ENCODE peak calls at places on chromosomes 13 and 19, in ten cellular contexts. One of them, this sample, is unnamed.

GRCh38 chr19:38264486-38265212 is at the start of gene SPINT2:
- DNase-seq in heart left ventricle: no peak
- DNase-seq in right lobe of liver: no peak
- DNase-seq in stomach: no peak
- DNase-seq in IMR-90: no peak
- DNase-seq in HepG2: no peak
- DNase-seq in tibial nerve: no peak
- DNase-seq in breast epithelium: peak; percentile 95
- DNase-seq in Peyer's patch: no peak
- DNase-seq in K562: no peak
- DNase-seq in this sample: peak; percentile 83

GRCh38 chr19:52566588-52566987 is 3.5 kb upstream of the ZNF701 start:
- DNase-seq in heart left ventricle: no peak
- DNase-seq in right lobe of liver: no peak
- DNase-seq in stomach: no peak
- DNase-seq in IMR-90: peak; percentile 84
- DNase-seq in HepG2: no peak
- DNase-seq in tibial nerve: no peak
- DNase-seq in breast epithelium: no peak
- DNase-seq in Peyer's patch: no peak
- DNase-seq in K562: peak; percentile 34
- DNase-seq in this sample: no peak

GRCh38 chr13:46622013-46622917 is 69.3 kb downstream of the LRCH1 start:
- DNase-seq in heart left ventricle: no peak
- DNase-seq in right lobe of liver: no peak
- DNase-seq in stomach: no peak
- DNase-seq in IMR-90: no peak
- DNase-seq in HepG2: peak; percentile 10
- DNase-seq in tibial nerve: no peak
- DNase-seq in breast epithelium: no peak
- DNase-seq in Peyer's patch: no peak
- DNase-seq in K562: no peak
- DNase-seq in this sample: no peak

GRCh38 chr13:56457535-56458200 is 683.0 kb upstream of the PRR20A start:
- DNase-seq in heart left ventricle: no peak
- DNase-seq in right lobe of liver: no peak
- DNase-seq in stomach: no peak
- DNase-seq in IMR-90: no peak
- DNase-seq in HepG2: no peak
- DNase-seq in tibial nerve: no peak
- DNase-seq in breast epithelium: no peak
- DNase-seq in Peyer's patch: no peak
- DNase-seq in K562: no peak
- DNase-seq in this sample: no peak

GRCh38 chr13:40116008-40116407 is 460.5 kb downstream of the COG6 start:
- DNase-seq in heart left ventricle: peak; percentile 69
- DNase-seq in right lobe of liver: peak; percentile 32
- DNase-seq in stomach: peak; percentile 70
- DNase-seq in IMR-90: peak; percentile 40
- DNase-seq in HepG2: peak; percentile 73
- DNase-seq in tibial nerve: no peak
- DNase-seq in breast epithelium: no peak
- DNase-seq in Peyer's patch: peak; percentile 88
- DNase-seq in K562: peak; percentile 61
- DNase-seq in this sample: peak; percentile 8

GRCh38 chr13:75661443-75661842 is 25.3 kb downstream of the LMO7 start:
- DNase-seq in heart left ventricle: no peak
- DNase-seq in right lobe of liver: no peak
- DNase-seq in stomach: no peak
- DNase-seq in IMR-90: no peak
- DNase-seq in HepG2: no peak
- DNase-seq in tibial nerve: no peak
- DNase-seq in breast epithelium: no peak
- DNase-seq in Peyer's patch: no peak
- DNase-seq in K562: no peak
- DNase-seq in this sample: no peak

GRCh38 chr13:48252176-48252575 is 19.2 kb downstream of the ITM2B start:
- DNase-seq in heart left ventricle: no peak
- DNase-seq in right lobe of liver: no peak
- DNase-seq in stomach: no peak
- DNase-seq in IMR-90: no peak
- DNase-seq in HepG2: no peak
- DNase-seq in tibial nerve: no peak
- DNase-seq in breast epithelium: no peak
- DNase-seq in Peyer's patch: no peak
- DNase-seq in K562: no peak
- DNase-seq in this sample: no peak

GRCh38 chr19:35213678-35214632 is 14.6 kb downstream of the FAM187B start:
- DNase-seq in heart left ventricle: peak; percentile 82
- DNase-seq in right lobe of liver: peak; percentile 52
- DNase-seq in stomach: peak; percentile 80
- DNase-seq in IMR-90: peak; percentile 64
- DNase-seq in HepG2: no peak
- DNase-seq in tibial nerve: peak; percentile 33
- DNase-seq in breast epithelium: peak; percentile 55
- DNase-seq in Peyer's patch: peak; percentile 94
- DNase-seq in K562: peak; percentile 50
- DNase-seq in this sample: no peak

DNA sequence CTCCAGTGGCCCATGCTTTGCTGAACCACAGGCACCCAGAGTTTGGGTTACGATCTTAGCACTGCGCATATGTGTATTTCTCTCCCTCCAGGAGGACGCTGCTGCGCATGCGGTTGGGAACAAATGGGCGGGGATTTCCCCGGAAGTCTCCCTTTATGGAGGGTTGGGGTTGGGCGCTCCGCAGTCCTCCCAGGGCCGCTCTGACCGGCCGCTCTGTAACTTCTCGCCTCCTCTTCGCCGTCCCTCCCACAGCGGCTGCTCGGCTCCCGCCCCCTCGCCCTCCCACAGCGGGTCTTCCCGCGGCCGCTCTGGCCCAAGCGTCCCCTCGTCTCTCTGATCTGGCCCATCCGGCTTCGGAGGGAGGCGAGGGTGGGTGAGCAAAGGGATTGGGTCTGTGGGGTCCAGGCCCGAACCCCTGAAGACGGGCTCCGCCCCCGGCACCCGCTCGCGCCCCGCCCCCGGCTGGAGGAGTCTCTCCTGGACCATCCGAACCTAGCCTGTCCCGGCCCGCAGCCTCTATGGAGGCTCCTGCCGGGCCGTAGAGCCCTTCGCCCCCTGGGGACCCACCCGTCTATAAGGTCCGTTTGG is at the start of gene MEGF8:
- DNase-seq in heart left ventricle: peak; percentile 98
- DNase-seq in right lobe of liver: peak; percentile 96
- DNase-seq in stomach: peak; percentile 98
- DNase-seq in IMR-90: peak; percentile 99
- DNase-seq in HepG2: peak; percentile 97
- DNase-seq in tibial nerve: peak; percentile 92
- DNase-seq in breast epithelium: peak; percentile 98
- DNase-seq in Peyer's patch: peak; percentile 99
- DNase-seq in K562: peak; percentile 99
- DNase-seq in this sample: peak; percentile 98
- TF ChIP-seq POLR2A in heart left ventricle: peak; percentile 85
- TF ChIP-seq POLR2A in right lobe of liver: peak; percentile 74
- TF ChIP-seq POLR2A in stomach: no peak
- TF ChIP-seq POLR2A in IMR-90: peak; percentile 72
- TF ChIP-seq POLR2A in HepG2: peak; percentile 43
- TF ChIP-seq POLR2A in tibial nerve: no peak
- TF ChIP-seq POLR2A in breast epithelium: no peak
- TF ChIP-seq POLR2A in Peyer's patch: peak; percentile 41
- TF ChIP-seq POLR2A in K562: peak; percentile 79
- TF ChIP-seq POLR2A in this sample: peak; percentile 53

DNA sequence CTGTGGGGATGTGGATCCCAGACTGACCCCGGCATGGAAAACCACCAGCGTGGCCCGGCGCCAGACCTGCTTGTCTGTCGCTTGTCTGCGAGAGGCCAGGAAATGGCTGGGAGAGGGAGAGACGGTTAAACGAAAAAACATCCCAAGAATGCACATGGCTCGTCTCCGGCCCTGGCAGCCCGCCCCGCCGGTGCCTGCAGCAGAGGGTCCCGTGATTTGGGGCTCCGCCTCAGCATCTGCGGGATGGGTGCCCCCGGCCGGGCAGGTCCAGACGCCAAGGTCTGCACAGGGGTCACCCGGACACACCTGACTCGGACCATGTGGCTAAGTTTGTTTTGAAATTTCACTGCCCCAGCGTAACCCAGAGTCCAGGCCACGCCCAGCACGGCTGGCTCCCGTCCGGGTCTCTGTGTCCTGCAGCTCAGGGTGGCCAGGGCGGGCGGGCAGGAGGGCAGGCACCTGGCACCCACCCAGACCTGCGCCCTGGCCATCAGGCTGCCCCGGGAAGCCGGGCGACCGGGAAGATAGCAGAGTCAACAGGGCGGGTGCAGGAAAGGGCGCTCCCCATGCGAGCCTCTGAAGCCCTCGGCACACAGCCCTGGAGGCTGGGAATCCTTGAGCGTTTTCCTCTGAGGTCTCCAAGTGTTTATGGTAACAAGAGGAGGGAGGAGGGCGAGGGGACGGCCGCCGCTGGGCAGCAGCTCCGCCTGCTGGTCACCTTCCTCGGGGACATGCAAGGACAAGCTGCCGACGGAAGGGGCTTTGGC is 103.2 kb downstream of the GADD45B start:
- DNase-seq in heart left ventricle: peak; percentile 91
- DNase-seq in right lobe of liver: peak; percentile 93
- DNase-seq in stomach: peak; percentile 96
- DNase-seq in IMR-90: peak; percentile 89
- DNase-seq in HepG2: peak; percentile 90
- DNase-seq in tibial nerve: peak; percentile 88
- DNase-seq in breast epithelium: peak; percentile 92
- DNase-seq in Peyer's patch: peak; percentile 92
- DNase-seq in K562: peak; percentile 70
- DNase-seq in this sample: peak; percentile 54
- TF ChIP-seq POLR2A in heart left ventricle: peak; percentile 40
- TF ChIP-seq POLR2A in right lobe of liver: peak; percentile 83
- TF ChIP-seq POLR2A in stomach: no peak
- TF ChIP-seq POLR2A in IMR-90: peak; percentile 32
- TF ChIP-seq POLR2A in HepG2: no peak
- TF ChIP-seq POLR2A in tibial nerve: no peak
- TF ChIP-seq POLR2A in breast epithelium: no peak
- TF ChIP-seq POLR2A in Peyer's patch: peak; percentile 36
- TF ChIP-seq POLR2A in K562: no peak
- TF ChIP-seq POLR2A in this sample: no peak

DNA sequence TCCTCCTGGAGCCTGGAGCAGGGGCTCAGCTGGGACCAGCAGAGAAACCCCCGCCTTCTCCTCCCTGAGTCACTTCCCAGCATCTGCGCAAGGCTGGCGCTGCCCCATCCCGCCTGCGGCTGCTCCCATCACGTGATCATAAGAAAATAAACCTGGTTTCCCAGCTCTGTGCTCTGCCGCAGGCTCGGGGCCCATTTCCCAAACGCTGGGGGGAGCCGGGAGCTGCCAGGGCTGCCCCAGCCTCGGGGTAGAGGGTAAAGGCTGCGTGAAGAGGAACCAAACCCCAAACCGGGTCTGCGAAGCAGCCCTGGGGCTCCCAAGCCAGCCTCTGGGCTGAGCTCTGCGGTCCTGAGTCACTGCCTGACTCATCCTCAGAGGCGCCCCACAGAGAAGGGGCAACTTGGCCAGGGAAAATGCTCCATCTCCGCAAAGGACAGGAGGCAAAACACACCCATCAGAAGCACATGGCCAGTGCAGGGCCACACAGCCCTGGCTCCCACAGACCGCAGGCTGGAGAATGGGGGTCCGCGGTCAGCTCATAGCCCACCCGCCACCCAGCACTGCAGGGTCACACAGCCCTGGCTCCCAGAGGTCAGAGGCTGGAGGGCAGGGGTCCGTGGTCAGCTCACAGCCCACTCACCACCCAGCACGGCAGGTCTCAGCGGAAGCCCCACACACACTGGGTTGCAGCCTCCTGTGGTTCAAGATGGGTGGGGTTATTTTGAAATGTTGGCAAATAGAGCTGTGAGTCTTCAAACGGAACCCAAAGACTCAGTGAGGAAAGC is 67.1 kb downstream of the RASA3 start:
- DNase-seq in heart left ventricle: peak; percentile 93
- DNase-seq in right lobe of liver: peak; percentile 84
- DNase-seq in stomach: peak; percentile 79
- DNase-seq in IMR-90: peak; percentile 98
- DNase-seq in HepG2: peak; percentile 16
- DNase-seq in tibial nerve: peak; percentile 70
- DNase-seq in breast epithelium: peak; percentile 88
- DNase-seq in Peyer's patch: peak; percentile 87
- DNase-seq in K562: peak; percentile 87
- DNase-seq in this sample: peak; percentile 90
- TF ChIP-seq POLR2A in heart left ventricle: no peak
- TF ChIP-seq POLR2A in right lobe of liver: peak; percentile 16
- TF ChIP-seq POLR2A in stomach: no peak
- TF ChIP-seq POLR2A in IMR-90: peak; percentile 55
- TF ChIP-seq POLR2A in HepG2: no peak
- TF ChIP-seq POLR2A in tibial nerve: peak; percentile 15
- TF ChIP-seq POLR2A in breast epithelium: no peak
- TF ChIP-seq POLR2A in Peyer's patch: no peak
- TF ChIP-seq POLR2A in K562: peak; percentile 65
- TF ChIP-seq POLR2A in this sample: no peak

GRCh38 chr19:45884682-45885555 is 1.0 kb downstream of the IRF2BP1 start:
- DNase-seq in heart left ventricle: peak; percentile 34
- DNase-seq in right lobe of liver: peak; percentile 54
- DNase-seq in stomach: peak; percentile 31
- DNase-seq in IMR-90: no peak
- DNase-seq in HepG2: no peak
- DNase-seq in tibial nerve: no peak
- DNase-seq in breast epithelium: no peak
- DNase-seq in Peyer's patch: no peak
- DNase-seq in K562: peak; percentile 69
- DNase-seq in this sample: peak; percentile 73

GRCh38 chr19:45882652-45883585 is 3.0 kb downstream of the IRF2BP1 start:
- DNase-seq in heart left ventricle: peak; percentile 78
- DNase-seq in right lobe of liver: peak; percentile 93
- DNase-seq in stomach: peak; percentile 97
- DNase-seq in IMR-90: peak; percentile 82
- DNase-seq in HepG2: peak; percentile 93
- DNase-seq in tibial nerve: peak; percentile 54
- DNase-seq in breast epithelium: peak; percentile 89
- DNase-seq in Peyer's patch: peak; percentile 93
- DNase-seq in K562: peak; percentile 95
- DNase-seq in this sample: peak; percentile 95

GRCh38 chr19:45883586-45883880 is 2.4 kb downstream of the IRF2BP1 start:
- DNase-seq in heart left ventricle: no peak
- DNase-seq in right lobe of liver: no peak
- DNase-seq in stomach: no peak
- DNase-seq in IMR-90: no peak
- DNase-seq in HepG2: no peak
- DNase-seq in tibial nerve: no peak
- DNase-seq in breast epithelium: no peak
- DNase-seq in Peyer's patch: no peak
- DNase-seq in K562: no peak
- DNase-seq in this sample: no peak

GRCh38 chr19:45885556-45886426 is at the start of gene IRF2BP1:
- DNase-seq in heart left ventricle: peak; percentile 94
- DNase-seq in right lobe of liver: peak; percentile 90
- DNase-seq in stomach: peak; percentile 95
- DNase-seq in IMR-90: peak; percentile 91
- DNase-seq in HepG2: peak; percentile 89
- DNase-seq in tibial nerve: peak; percentile 89
- DNase-seq in breast epithelium: peak; percentile 91
- DNase-seq in Peyer's patch: peak; percentile 97
- DNase-seq in K562: peak; percentile 95
- DNase-seq in this sample: peak; percentile 94

DNA sequence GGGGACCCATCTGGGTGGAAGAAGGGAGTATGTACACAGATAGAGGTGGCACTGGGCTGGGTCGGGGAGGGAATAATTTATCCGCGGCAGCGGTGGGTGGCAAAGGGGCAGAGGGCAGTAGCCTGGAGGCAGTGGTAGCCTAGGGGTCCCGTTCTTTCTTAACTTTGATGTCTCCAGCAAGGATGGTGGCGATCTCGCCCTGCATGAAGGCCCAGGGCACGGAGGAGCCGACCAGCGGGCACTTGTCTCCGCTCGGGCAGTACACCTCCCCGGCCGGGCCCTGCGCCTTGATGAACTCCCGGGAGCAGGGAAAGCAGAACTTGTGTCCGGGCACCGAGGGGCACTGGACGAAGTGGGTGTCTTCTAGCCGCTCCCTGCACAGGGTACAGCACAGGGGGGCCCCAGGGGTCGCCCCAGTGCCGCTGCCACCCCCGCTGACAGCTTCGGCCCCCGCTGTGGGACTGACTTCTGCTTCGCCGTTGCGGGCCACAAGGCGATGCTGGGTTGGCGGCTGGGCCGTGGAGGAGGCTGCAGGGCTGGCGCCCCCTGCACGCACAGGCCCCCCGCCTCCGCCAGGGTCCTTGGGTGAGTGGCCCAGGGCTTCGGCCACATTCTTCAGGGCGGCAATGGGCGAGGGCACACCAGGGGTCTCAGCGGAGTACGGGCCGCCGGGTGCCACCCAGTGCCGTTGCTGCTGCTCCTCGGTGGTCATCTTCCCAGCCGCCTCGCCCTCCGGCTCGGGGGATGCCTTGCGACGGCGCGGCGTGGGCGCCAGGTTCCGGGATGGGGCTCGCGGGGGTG is 1.9 kb downstream of the IRF2BP1 start:
- DNase-seq in heart left ventricle: peak; percentile 38
- DNase-seq in right lobe of liver: no peak
- DNase-seq in stomach: peak; percentile 43
- DNase-seq in IMR-90: no peak
- DNase-seq in HepG2: no peak
- DNase-seq in tibial nerve: no peak
- DNase-seq in breast epithelium: no peak
- DNase-seq in Peyer's patch: no peak
- DNase-seq in K562: no peak
- DNase-seq in this sample: no peak
- TF ChIP-seq POLR2A in heart left ventricle: no peak
- TF ChIP-seq POLR2A in right lobe of liver: no peak
- TF ChIP-seq POLR2A in stomach: no peak
- TF ChIP-seq POLR2A in IMR-90: no peak
- TF ChIP-seq POLR2A in HepG2: peak; percentile 20
- TF ChIP-seq POLR2A in tibial nerve: no peak
- TF ChIP-seq POLR2A in breast epithelium: no peak
- TF ChIP-seq POLR2A in Peyer's patch: no peak
- TF ChIP-seq POLR2A in K562: no peak
- TF ChIP-seq POLR2A in this sample: no peak

This sample was measured in erythroblast.